ENCODE peak calls at places on chromosome 7, in eight cellular contexts. P is osteoblast, U is KG1, N is NCI-H446, S is GM12865, Q is astrocyte of the hippocampus, A is fibroblast of the aortic adventitia, V is NCI-H1417. L is an unnamed sample.

GRCh38 chr7:17878621-17879020 is 61.7 kb downstream of the SNX13 start:
- DNase-seq in P (no peak), U (no peak), N (no peak), S (no peak), Q (no peak), A (no peak), V (no peak), L (no peak)

GRCh38 chr7:141671705-141672496 is 30.1 kb downstream of the DENND11 start:
- DNase-seq in P (peak; percentile 55), U (no peak), N (no peak), S (no peak), Q (no peak), A (no peak), V (no peak), L (no peak)

GRCh38 chr7:73680501-73680900 is 2.8 kb downstream of the DNAJC30 start:
- DNase-seq in P (no peak), U (no peak), N (no peak), S (no peak), Q (no peak), A (no peak), V (no peak), L (no peak)

GRCh38 chr7:51187941-51188340 is 128.7 kb downstream of the COBL start:
- DNase-seq in P (no peak), U (no peak), N (peak; percentile 32), S (peak; percentile 9), Q (peak; percentile 17), A (no peak), V (no peak), L (no peak)

GRCh38 chr7:118220583-118220982 is 3.9 kb upstream of the ANKRD7 start:
- DNase-seq in P (no peak), U (no peak), N (no peak), S (no peak), Q (no peak), A (no peak), V (no peak), L (no peak)

GRCh38 chr7:110090113-110090820 is 1000.7 kb upstream of the LRRN3 start:
- DNase-seq in P (no peak), U (peak; percentile 0), N (no peak), S (peak; percentile 41), Q (peak; percentile 29), A (no peak), V (peak; percentile 29), L (no peak)

GRCh38 chr7:157490465-157490912 is 153.7 kb downstream of the DNAJB6 start:
- DNase-seq in P (peak; percentile 77), U (peak; percentile 69), N (no peak), S (peak; percentile 51), Q (peak; percentile 50), A (no peak), V (no peak), L (no peak)

GRCh38 chr7:132933076-132933466 is 148.8 kb downstream of the CHCHD3 start:
- DNase-seq in P (peak; percentile 69), U (no peak), N (no peak), S (no peak), Q (peak; percentile 53), A (peak; percentile 91), V (no peak), L (no peak)

GRCh38 chr7:40808409-40808942 is 673.7 kb downstream of the SUGCT start:
- DNase-seq in P (peak; percentile 80), U (no peak), N (no peak), S (no peak), Q (peak; percentile 94), A (peak; percentile 100), V (no peak), L (peak; percentile 50)

GRCh38 chr7:119421657-119422056 is 851.3 kb upstream of the KCND2 start:
- DNase-seq in P (no peak), U (no peak), N (no peak), S (no peak), Q (no peak), A (no peak), V (no peak), L (no peak)

GRCh38 chr7:137538361-137538762 is 194.8 kb upstream of the PTN start:
- DNase-seq in P (peak; percentile 49), U (no peak), N (no peak), S (no peak), Q (peak; percentile 67), A (peak; percentile 72), V (no peak), L (no peak)

GRCh38 chr7:22216309-22216708 is 140.6 kb downstream of the RAPGEF5 start:
- DNase-seq in P (no peak), U (no peak), N (no peak), S (no peak), Q (no peak), A (no peak), V (no peak), L (no peak)

GRCh38 chr7:33650828-33651227 is 254.5 kb upstream of the BMPER start:
- DNase-seq in P (no peak), U (no peak), N (no peak), S (no peak), Q (no peak), A (peak; percentile 46), V (no peak), L (no peak)

GRCh38 chr7:133819695-133820094 is 307.4 kb upstream of the LRGUK start:
- DNase-seq in P (no peak), U (no peak), N (no peak), S (no peak), Q (no peak), A (no peak), V (peak; percentile 56), L (no peak)

GRCh38 chr7:140928491-140929309 is 4.0 kb upstream of the BRAF start:
- DNase-seq in P (no peak), U (no peak), N (no peak), S (no peak), Q (no peak), A (no peak), V (no peak), L (no peak)

GRCh38 chr7:148395292-148395691 is 195.3 kb upstream of the C7orf33 start:
- DNase-seq in P (peak; percentile 66), U (no peak), N (no peak), S (no peak), Q (peak; percentile 61), A (no peak), V (peak; percentile 53), L (no peak)

GRCh38 chr7:106254525-106255128 is 30.2 kb downstream of the NAMPT start:
- DNase-seq in P (no peak), U (no peak), N (no peak), S (peak; percentile 28), Q (no peak), A (no peak), V (no peak), L (no peak)

GRCh38 chr7:50587737-50588136 is 22.5 kb upstream of the DDC start:
- DNase-seq in P (no peak), U (no peak), N (no peak), S (no peak), Q (no peak), A (no peak), V (no peak), L (no peak)

GRCh38 chr7:106369349-106369748 is 84.6 kb upstream of the NAMPT start:
- DNase-seq in P (peak; percentile 82), U (no peak), N (no peak), S (no peak), Q (peak; percentile 63), A (peak; percentile 87), V (no peak), L (no peak)

GRCh38 chr7:158252081-158252836 is 335.4 kb downstream of the PTPRN2 start:
- DNase-seq in P (peak; percentile 26), U (no peak), N (no peak), S (no peak), Q (no peak), A (no peak), V (peak; percentile 85), L (no peak)

L was measured in T1000.